ENCODE peak calls at places on chromosome 15, in nine cellular contexts. V, J, Y, R, K, W, L, P and D are unnamed samples.
A peak's percentile ranks its signal among the peaks of the same experiment; 100 is the strongest.

GRCh38 chr15:42605281-42605744 is 29.9 kb downstream of the STARD9 start:
- DNase-seq in Y (no peak), K (no peak), J (peak; percentile 21), P (no peak), L (no peak), V (no peak), W (no peak), R (no peak), D (no peak)

GRCh38 chr15:75354454-75354853 is 7.6 kb downstream of the NEIL1 start:
- DNase-seq in P (no peak), V (no peak), L (no peak), W (no peak), R (no peak), Y (no peak), J (no peak), K (no peak), D (no peak)

GRCh38 chr15:29937956-29938355 is 115.7 kb upstream of the TJP1 start:
- DNase-seq in J (no peak), K (no peak), R (no peak), W (no peak), V (no peak), L (no peak), P (peak; percentile 70), Y (no peak), D (peak; percentile 78)

GRCh38 chr15:31977812-31978662 is 52.3 kb upstream of the CHRNA7 start:
- DNase-seq in L (peak; percentile 52), R (peak; percentile 29), V (peak; percentile 58), W (no peak), Y (peak; percentile 59), K (peak; percentile 61), J (peak; percentile 39), P (no peak), D (peak; percentile 17)

GRCh38 chr15:65072027-65072426 is 4.2 kb upstream of the RASL12 start:
- DNase-seq in V (peak; percentile 26), P (no peak), J (peak; percentile 79), L (no peak), R (no peak), K (no peak), W (no peak), Y (no peak), D (peak; percentile 24)

GRCh38 chr15:27990411-27991338 is 108.4 kb downstream of the OCA2 start:
- DNase-seq in W (no peak), Y (no peak), K (peak; percentile 98), V (no peak), R (no peak), L (no peak), P (no peak), J (no peak), D (no peak)

GRCh38 chr15:60740787-60741354 is 261.9 kb upstream of the ICE2 start:
- DNase-seq in W (no peak), V (no peak), K (no peak), P (peak; percentile 32), R (no peak), Y (no peak), J (no peak), L (no peak), D (no peak)

GRCh38 chr15:57183614-57184344 is 192.5 kb upstream of the CGNL1 start:
- DNase-seq in V (no peak), Y (no peak), K (no peak), P (peak; percentile 53), J (no peak), W (no peak), L (no peak), R (no peak), D (no peak)

GRCh38 chr15:56931674-56932507 is 13.4 kb downstream of the TCF12 start:
- DNase-seq in L (no peak), Y (no peak), V (no peak), P (no peak), J (no peak), W (no peak), R (no peak), K (no peak), D (no peak)

GRCh38 chr15:65824031-65824743 is 32.1 kb upstream of the DENND4A start:
- DNase-seq in P (peak; percentile 72), Y (peak; percentile 11), R (no peak), W (no peak), V (peak; percentile 80), K (peak; percentile 71), L (no peak), J (peak; percentile 39), D (peak; percentile 61)

GRCh38 chr15:73691398-73691797 is 7.2 kb downstream of the CD276 start:
- DNase-seq in L (no peak), V (peak; percentile 48), W (no peak), R (no peak), Y (no peak), K (peak; percentile 23), P (peak; percentile 42), J (peak; percentile 60), D (peak; percentile 59)

GRCh38 chr15:99731336-99732267 is 1.6 kb downstream of the LYSMD4 start:
- DNase-seq in R (no peak), L (no peak), V (peak; percentile 50), W (no peak), J (no peak), K (no peak), Y (no peak), P (no peak), D (no peak)

GRCh38 chr15:72991026-72991425 is 61.2 kb upstream of the NEO1 start:
- DNase-seq in K (no peak), P (peak; percentile 76), W (no peak), V (no peak), R (no peak), J (no peak), L (no peak), Y (no peak), D (no peak)

GRCh38 chr15:86199467-86200145 is 119.9 kb downstream of the AGBL1 start:
- DNase-seq in W (no peak), L (no peak), V (no peak), J (no peak), R (no peak), P (no peak), K (no peak), Y (no peak), D (no peak)

GRCh38 chr15:28992996-28993719 is 107.4 kb downstream of the APBA2 start:
- DNase-seq in K (no peak), J (peak; percentile 19), W (no peak), V (no peak), P (peak; percentile 57), R (no peak), Y (peak; percentile 41), L (no peak), D (peak; percentile 69)

GRCh38 chr15:57528940-57529565 is 62.7 kb upstream of the MYZAP start:
- DNase-seq in R (no peak), L (no peak), J (no peak), V (no peak), P (no peak), K (peak; percentile 50), W (no peak), Y (no peak), D (no peak)

GRCh38 chr15:100844778-100845177 is 34.9 kb upstream of the ALDH1A3 start:
- DNase-seq in V (no peak), W (no peak), L (no peak), K (no peak), P (no peak), J (no peak), R (no peak), Y (no peak), D (no peak)

GRCh38 chr15:77144492-77145070 is 73.7 kb upstream of the TSPAN3 start:
- DNase-seq in W (no peak), P (peak; percentile 91), L (no peak), K (no peak), J (no peak), V (no peak), R (no peak), Y (no peak), D (peak; percentile 95)

GRCh38 chr15:72203507-72203837 is 5.9 kb upstream of the GRAMD2A start:
- DNase-seq in W (peak; percentile 50), Y (peak; percentile 91), R (no peak), V (peak; percentile 61), K (peak; percentile 20), L (no peak), P (peak; percentile 47), J (peak; percentile 85), D (peak; percentile 88)

GRCh38 chr15:91942676-91943417 is 89.3 kb downstream of the SLCO3A1 start:
- DNase-seq in Y (peak; percentile 33), L (peak; percentile 15), J (peak; percentile 85), W (no peak), V (peak; percentile 90), R (no peak), K (peak; percentile 58), P (peak; percentile 81), D (peak; percentile 63)